ENCODE peak calls at places on chromosomes 1 and 21, in nine cellular contexts. P is activated CD8-positive, alpha-beta memory T cell treated with anti-CD3 and anti-CD28 coated beads, Interleukin-2, amount 50 U/mL, for 4 hours; L is glomerular endothelial cell; X is pancreas; I is suprapubic skin; M is stomach; U is Ammon's horn; Z is Kasumi-1; D is NCI-H2029 treated with DMSO at 0.1 percent for 48 hours. C is an unnamed sample.

GRCh38 chr1:154809436-154810413 is 60.4 kb downstream of the KCNN3 start:
- DNase-seq in P (no peak), L (no peak), X (no peak), I (no peak), M (no peak), U (no peak), Z (peak), D (no peak), C (peak)

GRCh38 chr1:58780586-58781452 is 3.0 kb downstream of the JUN start:
- DNase-seq in P (no peak), L (no peak), X (no peak), I (no peak), M (peak), U (no peak), Z (no peak), D (peak), C (peak)

GRCh38 chr21:29501451-29501850 is 202.7 kb downstream of the BACH1 start:
- DNase-seq in P (no peak), L (no peak), X (no peak), I (no peak), M (no peak), U (no peak), Z (no peak), D (no peak), C (no peak)

GRCh38 chr1:179709841-179710329 is 33.2 kb upstream of the FAM163A start:
- DNase-seq in P (no peak), L (peak), X (no peak), I (no peak), M (no peak), U (no peak), Z (no peak), D (no peak), C (peak)

GRCh38 chr1:46317323-46317722 is 13.8 kb downstream of the UQCRH start:
- DNase-seq in P (no peak), L (no peak), X (no peak), I (no peak), M (no peak), U (no peak), Z (no peak), D (no peak), C (no peak)

GRCh38 chr21:39518845-39519205 is 67.1 kb downstream of the SH3BGR start:
- DNase-seq in P (no peak), L (no peak), X (no peak), I (no peak), M (no peak), U (no peak), Z (no peak), D (no peak), C (peak)

GRCh38 chr1:51858892-51859291 is 19.6 kb downstream of the NRDC start:
- DNase-seq in P (no peak), L (no peak), X (no peak), I (no peak), M (no peak), U (no peak), Z (no peak), D (no peak), C (no peak)

GRCh38 chr21:33380483-33380998 is 22.7 kb upstream of the IFNGR2 start:
- DNase-seq in P (peak), L (no peak), X (peak), I (peak), M (peak), U (peak), Z (peak), D (no peak), C (peak)

GRCh38 chr1:58528518-58528917 is 18.0 kb downstream of the OMA1 start:
- DNase-seq in P (no peak), L (no peak), X (no peak), I (no peak), M (no peak), U (peak), Z (no peak), D (no peak), C (peak)

GRCh38 chr1:42963378-42964005 is 4.8 kb upstream of the SLC2A1 start:
- DNase-seq in P (no peak), L (no peak), X (no peak), I (no peak), M (no peak), U (no peak), Z (no peak), D (no peak), C (peak)

GRCh38 chr1:28887835-28888682 is 26.3 kb upstream of the EPB41 start:
- DNase-seq in P (no peak), L (no peak), X (peak), I (no peak), M (peak), U (no peak), Z (no peak), D (no peak), C (peak)

GRCh38 chr1:173479649-173480048 is 2.5 kb downstream of the PRDX6 start:
- DNase-seq in P (no peak), L (no peak), X (no peak), I (no peak), M (no peak), U (no peak), Z (no peak), D (no peak), C (peak)

GRCh38 chr1:185017966-185018365 is 27.4 kb upstream of the RNF2 start:
- DNase-seq in P (no peak), L (no peak), X (no peak), I (no peak), M (no peak), U (no peak), Z (no peak), D (no peak), C (no peak)

GRCh38 chr1:153775432-153776311 is 465 bp downstream of the SLC27A3 start:
- DNase-seq in P (peak), L (no peak), X (peak), I (no peak), M (peak), U (no peak), Z (peak), D (peak), C (peak)

GRCh38 chr1:100009458-100009857 is 39.7 kb downstream of the SLC35A3 start:
- DNase-seq in P (no peak), L (no peak), X (no peak), I (no peak), M (no peak), U (no peak), Z (no peak), D (no peak), C (peak)